ENCODE peak calls at places on chromosomes 4 and X, in six cellular contexts. One of them, this sample, is unnamed.

GRCh38 chr4:182126096-182126495 is 117.1 kb upstream of the TENM3 start:
- DNase-seq in activated T-helper 9 cell treated with anti-CD3 and anti-CD28 coated beads, Interleukin-2, amount 50 U/mL, for 16 hours: no peak
- DNase-seq in activated B cell treated with CpG ODN at 0.5 μM for 24 hours: no peak
- DNase-seq in posterior cingulate gyrus: no peak
- DNase-seq in astrocyte: peak
- DNase-seq in adipocyte: peak
- DNase-seq in this sample: no peak

GRCh38 chrX:136204571-136204970 is 46.6 kb downstream of the MAP7D3 start:
- DNase-seq in activated T-helper 9 cell treated with anti-CD3 and anti-CD28 coated beads, Interleukin-2, amount 50 U/mL, for 16 hours: no peak
- DNase-seq in activated B cell treated with CpG ODN at 0.5 μM for 24 hours: no peak
- DNase-seq in posterior cingulate gyrus: no peak
- DNase-seq in astrocyte: peak
- DNase-seq in adipocyte: peak
- DNase-seq in this sample: no peak

GRCh38 chr4:42133006-42133405 is 19.4 kb downstream of the BEND4 start:
- DNase-seq in activated T-helper 9 cell treated with anti-CD3 and anti-CD28 coated beads, Interleukin-2, amount 50 U/mL, for 16 hours: no peak
- DNase-seq in activated B cell treated with CpG ODN at 0.5 μM for 24 hours: no peak
- DNase-seq in posterior cingulate gyrus: no peak
- DNase-seq in astrocyte: no peak
- DNase-seq in adipocyte: no peak
- DNase-seq in this sample: no peak

GRCh38 chr4:139633195-139633594 is 32.4 kb upstream of the MGST2 start:
- DNase-seq in activated T-helper 9 cell treated with anti-CD3 and anti-CD28 coated beads, Interleukin-2, amount 50 U/mL, for 16 hours: no peak
- DNase-seq in activated B cell treated with CpG ODN at 0.5 μM for 24 hours: no peak
- DNase-seq in posterior cingulate gyrus: no peak
- DNase-seq in astrocyte: no peak
- DNase-seq in adipocyte: no peak
- DNase-seq in this sample: no peak

GRCh38 chrX:153477039-153477438 is 6.7 kb upstream of the HAUS7 start:
- DNase-seq in activated T-helper 9 cell treated with anti-CD3 and anti-CD28 coated beads, Interleukin-2, amount 50 U/mL, for 16 hours: no peak
- DNase-seq in activated B cell treated with CpG ODN at 0.5 μM for 24 hours: no peak
- DNase-seq in posterior cingulate gyrus: no peak
- DNase-seq in astrocyte: peak
- DNase-seq in adipocyte: peak
- DNase-seq in this sample: no peak

GRCh38 chr4:142406051-142406549 is 440.0 kb downstream of the INPP4B start:
- DNase-seq in activated T-helper 9 cell treated with anti-CD3 and anti-CD28 coated beads, Interleukin-2, amount 50 U/mL, for 16 hours: no peak
- DNase-seq in activated B cell treated with CpG ODN at 0.5 μM for 24 hours: no peak
- DNase-seq in posterior cingulate gyrus: no peak
- DNase-seq in astrocyte: peak
- DNase-seq in adipocyte: peak
- DNase-seq in this sample: peak

GRCh38 chr4:10687526-10687925 is 3.0 kb upstream of the CLNK start:
- DNase-seq in activated T-helper 9 cell treated with anti-CD3 and anti-CD28 coated beads, Interleukin-2, amount 50 U/mL, for 16 hours: no peak
- DNase-seq in activated B cell treated with CpG ODN at 0.5 μM for 24 hours: no peak
- DNase-seq in posterior cingulate gyrus: no peak
- DNase-seq in astrocyte: no peak
- DNase-seq in adipocyte: no peak
- DNase-seq in this sample: no peak

GRCh38 chr4:91031761-91032160 is 904.6 kb downstream of the CCSER1 start:
- DNase-seq in activated T-helper 9 cell treated with anti-CD3 and anti-CD28 coated beads, Interleukin-2, amount 50 U/mL, for 16 hours: no peak
- DNase-seq in activated B cell treated with CpG ODN at 0.5 μM for 24 hours: no peak
- DNase-seq in posterior cingulate gyrus: no peak
- DNase-seq in astrocyte: no peak
- DNase-seq in adipocyte: no peak
- DNase-seq in this sample: no peak

GRCh38 chrX:110402091-110402854 is 43.6 kb downstream of the RTL9 start:
- DNase-seq in activated T-helper 9 cell treated with anti-CD3 and anti-CD28 coated beads, Interleukin-2, amount 50 U/mL, for 16 hours: no peak
- DNase-seq in activated B cell treated with CpG ODN at 0.5 μM for 24 hours: no peak
- DNase-seq in posterior cingulate gyrus: no peak
- DNase-seq in astrocyte: peak
- DNase-seq in adipocyte: peak
- DNase-seq in this sample: no peak

GRCh38 chr4:11416071-11416766 is 12.5 kb downstream of the HS3ST1 start:
- DNase-seq in activated T-helper 9 cell treated with anti-CD3 and anti-CD28 coated beads, Interleukin-2, amount 50 U/mL, for 16 hours: no peak
- DNase-seq in activated B cell treated with CpG ODN at 0.5 μM for 24 hours: no peak
- DNase-seq in posterior cingulate gyrus: no peak
- DNase-seq in astrocyte: no peak
- DNase-seq in adipocyte: no peak
- DNase-seq in this sample: peak

GRCh38 chr4:55865228-55865806 is 11.9 kb downstream of the EXOC1 start:
- DNase-seq in activated T-helper 9 cell treated with anti-CD3 and anti-CD28 coated beads, Interleukin-2, amount 50 U/mL, for 16 hours: no peak
- DNase-seq in activated B cell treated with CpG ODN at 0.5 μM for 24 hours: no peak
- DNase-seq in posterior cingulate gyrus: no peak
- DNase-seq in astrocyte: peak
- DNase-seq in adipocyte: peak
- DNase-seq in this sample: no peak

GRCh38 chr4:62117879-62118278 is 917.8 kb downstream of the ADGRL3 start:
- DNase-seq in activated T-helper 9 cell treated with anti-CD3 and anti-CD28 coated beads, Interleukin-2, amount 50 U/mL, for 16 hours: no peak
- DNase-seq in activated B cell treated with CpG ODN at 0.5 μM for 24 hours: no peak
- DNase-seq in posterior cingulate gyrus: no peak
- DNase-seq in astrocyte: no peak
- DNase-seq in adipocyte: peak
- DNase-seq in this sample: no peak

GRCh38 chr4:2793920-2794706 is 1.2 kb downstream of the SH3BP2 start:
- DNase-seq in activated T-helper 9 cell treated with anti-CD3 and anti-CD28 coated beads, Interleukin-2, amount 50 U/mL, for 16 hours: no peak
- DNase-seq in activated B cell treated with CpG ODN at 0.5 μM for 24 hours: no peak
- DNase-seq in posterior cingulate gyrus: peak
- DNase-seq in astrocyte: no peak
- DNase-seq in adipocyte: peak
- DNase-seq in this sample: no peak

GRCh38 chr4:2469192-2469984 is 482 bp downstream of the RNF4 start:
- DNase-seq in activated T-helper 9 cell treated with anti-CD3 and anti-CD28 coated beads, Interleukin-2, amount 50 U/mL, for 16 hours: peak
- DNase-seq in activated B cell treated with CpG ODN at 0.5 μM for 24 hours: peak
- DNase-seq in posterior cingulate gyrus: peak
- DNase-seq in astrocyte: no peak
- DNase-seq in adipocyte: peak
- DNase-seq in this sample: peak

GRCh38 chr4:141140271-141141205 is 7.3 kb upstream of the RNF150 start:
- DNase-seq in activated T-helper 9 cell treated with anti-CD3 and anti-CD28 coated beads, Interleukin-2, amount 50 U/mL, for 16 hours: no peak
- DNase-seq in activated B cell treated with CpG ODN at 0.5 μM for 24 hours: no peak
- DNase-seq in posterior cingulate gyrus: no peak
- DNase-seq in astrocyte: peak
- DNase-seq in adipocyte: no peak
- DNase-seq in this sample: no peak

GRCh38 chrX:83535417-83536244 is 27.5 kb downstream of the POU3F4 start:
- DNase-seq in activated T-helper 9 cell treated with anti-CD3 and anti-CD28 coated beads, Interleukin-2, amount 50 U/mL, for 16 hours: no peak
- DNase-seq in activated B cell treated with CpG ODN at 0.5 μM for 24 hours: no peak
- DNase-seq in posterior cingulate gyrus: no peak
- DNase-seq in astrocyte: peak
- DNase-seq in adipocyte: no peak
- DNase-seq in this sample: peak

GRCh38 chr4:151811403-151811802 is 50.6 kb upstream of the GATB start:
- DNase-seq in activated T-helper 9 cell treated with anti-CD3 and anti-CD28 coated beads, Interleukin-2, amount 50 U/mL, for 16 hours: no peak
- DNase-seq in activated B cell treated with CpG ODN at 0.5 μM for 24 hours: no peak
- DNase-seq in posterior cingulate gyrus: no peak
- DNase-seq in astrocyte: no peak
- DNase-seq in adipocyte: no peak
- DNase-seq in this sample: no peak

GRCh38 chrX:124529786-124530185 is 183.4 kb downstream of the SH2D1A start:
- DNase-seq in activated T-helper 9 cell treated with anti-CD3 and anti-CD28 coated beads, Interleukin-2, amount 50 U/mL, for 16 hours: no peak
- DNase-seq in activated B cell treated with CpG ODN at 0.5 μM for 24 hours: no peak
- DNase-seq in posterior cingulate gyrus: no peak
- DNase-seq in astrocyte: no peak
- DNase-seq in adipocyte: no peak
- DNase-seq in this sample: no peak

GRCh38 chr4:140469806-140470733 is 28.0 kb downstream of the MGAT4D start:
- DNase-seq in activated T-helper 9 cell treated with anti-CD3 and anti-CD28 coated beads, Interleukin-2, amount 50 U/mL, for 16 hours: no peak
- DNase-seq in activated B cell treated with CpG ODN at 0.5 μM for 24 hours: no peak
- DNase-seq in posterior cingulate gyrus: no peak
- DNase-seq in astrocyte: no peak
- DNase-seq in adipocyte: no peak
- DNase-seq in this sample: no peak

GRCh38 chr4:143202824-143203223 is 18.1 kb downstream of the USP38 start:
- DNase-seq in activated T-helper 9 cell treated with anti-CD3 and anti-CD28 coated beads, Interleukin-2, amount 50 U/mL, for 16 hours: no peak
- DNase-seq in activated B cell treated with CpG ODN at 0.5 μM for 24 hours: no peak
- DNase-seq in posterior cingulate gyrus: no peak
- DNase-seq in astrocyte: no peak
- DNase-seq in adipocyte: peak
- DNase-seq in this sample: no peak

GRCh38 chrX:6708041-6708440 is 173.1 kb upstream of the VCX3A start:
- DNase-seq in activated T-helper 9 cell treated with anti-CD3 and anti-CD28 coated beads, Interleukin-2, amount 50 U/mL, for 16 hours: no peak
- DNase-seq in activated B cell treated with CpG ODN at 0.5 μM for 24 hours: no peak
- DNase-seq in posterior cingulate gyrus: no peak
- DNase-seq in astrocyte: no peak
- DNase-seq in adipocyte: no peak
- DNase-seq in this sample: no peak

GRCh38 chr4:186651624-186652023 is 72.0 kb downstream of the FAT1 start:
- DNase-seq in activated T-helper 9 cell treated with anti-CD3 and anti-CD28 coated beads, Interleukin-2, amount 50 U/mL, for 16 hours: no peak
- DNase-seq in activated B cell treated with CpG ODN at 0.5 μM for 24 hours: no peak
- DNase-seq in posterior cingulate gyrus: peak
- DNase-seq in astrocyte: peak
- DNase-seq in adipocyte: no peak
- DNase-seq in this sample: peak

GRCh38 chr4:23388699-23389395 is 501.0 kb downstream of the PPARGC1A start:
- DNase-seq in activated T-helper 9 cell treated with anti-CD3 and anti-CD28 coated beads, Interleukin-2, amount 50 U/mL, for 16 hours: no peak
- DNase-seq in activated B cell treated with CpG ODN at 0.5 μM for 24 hours: no peak
- DNase-seq in posterior cingulate gyrus: no peak
- DNase-seq in astrocyte: no peak
- DNase-seq in adipocyte: no peak
- DNase-seq in this sample: peak

GRCh38 chr4:38313999-38314561 is 349.9 kb upstream of the KLF3 start:
- DNase-seq in activated T-helper 9 cell treated with anti-CD3 and anti-CD28 coated beads, Interleukin-2, amount 50 U/mL, for 16 hours: no peak
- DNase-seq in activated B cell treated with CpG ODN at 0.5 μM for 24 hours: no peak
- DNase-seq in posterior cingulate gyrus: no peak
- DNase-seq in astrocyte: peak
- DNase-seq in adipocyte: no peak
- DNase-seq in this sample: no peak

GRCh38 chrX:39425124-39425806 is 624.0 kb downstream of the MID1IP1 start:
- DNase-seq in activated T-helper 9 cell treated with anti-CD3 and anti-CD28 coated beads, Interleukin-2, amount 50 U/mL, for 16 hours: no peak
- DNase-seq in activated B cell treated with CpG ODN at 0.5 μM for 24 hours: no peak
- DNase-seq in posterior cingulate gyrus: no peak
- DNase-seq in astrocyte: no peak
- DNase-seq in adipocyte: no peak
- DNase-seq in this sample: no peak

GRCh38 chr4:128501239-128501638 is 213.6 kb upstream of the PGRMC2 start:
- DNase-seq in activated T-helper 9 cell treated with anti-CD3 and anti-CD28 coated beads, Interleukin-2, amount 50 U/mL, for 16 hours: no peak
- DNase-seq in activated B cell treated with CpG ODN at 0.5 μM for 24 hours: no peak
- DNase-seq in posterior cingulate gyrus: no peak
- DNase-seq in astrocyte: no peak
- DNase-seq in adipocyte: no peak
- DNase-seq in this sample: no peak

GRCh38 chr4:106898621-106899230 is 137.4 kb downstream of the DKK2 start:
- DNase-seq in activated T-helper 9 cell treated with anti-CD3 and anti-CD28 coated beads, Interleukin-2, amount 50 U/mL, for 16 hours: no peak
- DNase-seq in activated B cell treated with CpG ODN at 0.5 μM for 24 hours: no peak
- DNase-seq in posterior cingulate gyrus: no peak
- DNase-seq in astrocyte: peak
- DNase-seq in adipocyte: peak
- DNase-seq in this sample: peak

GRCh38 chr4:122783301-122784215 is 43.1 kb upstream of the FGF2 start:
- DNase-seq in activated T-helper 9 cell treated with anti-CD3 and anti-CD28 coated beads, Interleukin-2, amount 50 U/mL, for 16 hours: no peak
- DNase-seq in activated B cell treated with CpG ODN at 0.5 μM for 24 hours: no peak
- DNase-seq in posterior cingulate gyrus: no peak
- DNase-seq in astrocyte: peak
- DNase-seq in adipocyte: peak
- DNase-seq in this sample: peak

GRCh38 chr4:104421576-104421975 is 73.1 kb downstream of the CXXC4 start:
- DNase-seq in activated T-helper 9 cell treated with anti-CD3 and anti-CD28 coated beads, Interleukin-2, amount 50 U/mL, for 16 hours: no peak
- DNase-seq in activated B cell treated with CpG ODN at 0.5 μM for 24 hours: no peak
- DNase-seq in posterior cingulate gyrus: peak
- DNase-seq in astrocyte: peak
- DNase-seq in adipocyte: no peak
- DNase-seq in this sample: no peak

GRCh38 chrX:69036674-69037573 is 128.3 kb downstream of the PJA1 start:
- DNase-seq in activated T-helper 9 cell treated with anti-CD3 and anti-CD28 coated beads, Interleukin-2, amount 50 U/mL, for 16 hours: no peak
- DNase-seq in activated B cell treated with CpG ODN at 0.5 μM for 24 hours: no peak
- DNase-seq in posterior cingulate gyrus: peak
- DNase-seq in astrocyte: no peak
- DNase-seq in adipocyte: no peak
- DNase-seq in this sample: no peak

GRCh38 chr4:80586716-80587115 is 251.2 kb downstream of the CFAP299 start:
- DNase-seq in activated T-helper 9 cell treated with anti-CD3 and anti-CD28 coated beads, Interleukin-2, amount 50 U/mL, for 16 hours: no peak
- DNase-seq in activated B cell treated with CpG ODN at 0.5 μM for 24 hours: no peak
- DNase-seq in posterior cingulate gyrus: no peak
- DNase-seq in astrocyte: no peak
- DNase-seq in adipocyte: no peak
- DNase-seq in this sample: no peak